ENCODE peak calls at places on chromosomes 13 and 19, in four cellular contexts. One of them, this sample, is unnamed.

GRCh38 chr13:78317030-78317429 is 286.3 kb downstream of the POU4F1 start:
- DNase-seq in progenitor cell of endocrine pancreas: no peak
- DNase-seq in psoas muscle: no peak
- DNase-seq in fibroblast of villous mesenchyme: no peak
- DNase-seq in this sample: peak

GRCh38 chr13:95552539-95553270 is at the start of gene CLDN10:
- DNase-seq in progenitor cell of endocrine pancreas: peak
- DNase-seq in psoas muscle: no peak
- DNase-seq in fibroblast of villous mesenchyme: no peak
- DNase-seq in this sample: no peak

GRCh38 chr19:8334458-8335342 is 8.4 kb downstream of the KANK3 start:
- DNase-seq in progenitor cell of endocrine pancreas: peak
- DNase-seq in psoas muscle: peak
- DNase-seq in fibroblast of villous mesenchyme: peak
- DNase-seq in this sample: peak

GRCh38 chr19:19595171-19595701 is 23.3 kb downstream of the PBX4 start:
- DNase-seq in progenitor cell of endocrine pancreas: no peak
- DNase-seq in psoas muscle: no peak
- DNase-seq in fibroblast of villous mesenchyme: peak
- DNase-seq in this sample: peak

GRCh38 chr13:57633141-57633949 is 1.8 kb downstream of the PCDH17 start:
- DNase-seq in progenitor cell of endocrine pancreas: peak
- DNase-seq in psoas muscle: peak
- DNase-seq in fibroblast of villous mesenchyme: no peak
- DNase-seq in this sample: no peak

GRCh38 chr19:46979770-46980105 is 39.9 kb upstream of the NPAS1 start:
- DNase-seq in progenitor cell of endocrine pancreas: no peak
- DNase-seq in psoas muscle: peak
- DNase-seq in fibroblast of villous mesenchyme: no peak
- DNase-seq in this sample: no peak

GRCh38 chr19:34248941-34249340 is 5.4 kb upstream of the GARRE1 start:
- DNase-seq in progenitor cell of endocrine pancreas: no peak
- DNase-seq in psoas muscle: no peak
- DNase-seq in fibroblast of villous mesenchyme: no peak
- DNase-seq in this sample: no peak

GRCh38 chr13:45932172-45932571 is 80.6 kb upstream of the SIAH3 start:
- DNase-seq in progenitor cell of endocrine pancreas: no peak
- DNase-seq in psoas muscle: no peak
- DNase-seq in fibroblast of villous mesenchyme: no peak
- DNase-seq in this sample: no peak

GRCh38 chr13:91406619-91407018 is 8.2 kb downstream of the GPC5 start:
- DNase-seq in progenitor cell of endocrine pancreas: no peak
- DNase-seq in psoas muscle: no peak
- DNase-seq in fibroblast of villous mesenchyme: peak
- DNase-seq in this sample: peak

GRCh38 chr19:39940221-39940833 is 5.9 kb upstream of the FCGBP start:
- DNase-seq in progenitor cell of endocrine pancreas: no peak
- DNase-seq in psoas muscle: no peak
- DNase-seq in fibroblast of villous mesenchyme: no peak
- DNase-seq in this sample: no peak

GRCh38 chr13:47220453-47221150 is 323.7 kb upstream of the HTR2A start:
- DNase-seq in progenitor cell of endocrine pancreas: no peak
- DNase-seq in psoas muscle: no peak
- DNase-seq in fibroblast of villous mesenchyme: peak
- DNase-seq in this sample: peak

GRCh38 chr19:52689804-52690394 is 44.9 kb downstream of the ZNF611 start:
- DNase-seq in progenitor cell of endocrine pancreas: peak
- DNase-seq in psoas muscle: peak
- DNase-seq in fibroblast of villous mesenchyme: no peak
- DNase-seq in this sample: peak

GRCh38 chr13:31209172-31209818 is 9.5 kb downstream of the B3GLCT start:
- DNase-seq in progenitor cell of endocrine pancreas: no peak
- DNase-seq in psoas muscle: peak
- DNase-seq in fibroblast of villous mesenchyme: peak
- DNase-seq in this sample: peak

GRCh38 chr13:33867472-33867871 is 49.5 kb downstream of the RFC3 start:
- DNase-seq in progenitor cell of endocrine pancreas: no peak
- DNase-seq in psoas muscle: no peak
- DNase-seq in fibroblast of villous mesenchyme: no peak
- DNase-seq in this sample: no peak
- TF ChIP-seq CTCF in progenitor cell of endocrine pancreas: no peak
- TF ChIP-seq CTCF in psoas muscle: no peak
- TF ChIP-seq CTCF in fibroblast of villous mesenchyme: peak
- TF ChIP-seq CTCF in this sample: no peak

DNA sequence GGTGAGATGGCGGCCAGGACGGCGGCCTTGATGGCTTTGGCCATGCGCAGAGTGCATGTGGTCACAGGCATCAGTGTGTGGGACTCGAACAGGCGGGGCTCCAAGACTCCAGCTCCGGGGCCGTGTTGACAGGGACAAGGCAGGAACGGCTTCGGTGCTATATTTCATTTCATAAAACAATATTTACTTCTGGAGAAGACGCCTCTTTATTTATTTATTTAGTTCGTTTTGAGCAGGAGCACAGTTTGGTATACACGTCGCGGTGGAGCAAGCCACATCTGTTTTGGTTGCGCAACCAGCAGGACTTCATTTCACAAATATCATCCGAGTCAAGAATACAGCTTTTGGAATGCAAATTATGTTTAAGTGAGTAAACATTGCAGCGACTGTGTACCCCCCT is 166.7 kb upstream of the TSHZ3 start:
- DNase-seq in progenitor cell of endocrine pancreas: no peak
- DNase-seq in psoas muscle: no peak
- DNase-seq in fibroblast of villous mesenchyme: peak
- DNase-seq in this sample: no peak
- TF ChIP-seq CTCF in progenitor cell of endocrine pancreas: no peak
- TF ChIP-seq CTCF in psoas muscle: no peak
- TF ChIP-seq CTCF in fibroblast of villous mesenchyme: no peak
- TF ChIP-seq CTCF in this sample: no peak

GRCh38 chr13:90300015-90300414 is 1047.5 kb upstream of the MIR17HG start:
- DNase-seq in progenitor cell of endocrine pancreas: no peak
- DNase-seq in psoas muscle: no peak
- DNase-seq in fibroblast of villous mesenchyme: no peak
- DNase-seq in this sample: no peak
- TF ChIP-seq CTCF in progenitor cell of endocrine pancreas: no peak
- TF ChIP-seq CTCF in psoas muscle: no peak
- TF ChIP-seq CTCF in fibroblast of villous mesenchyme: no peak
- TF ChIP-seq CTCF in this sample: no peak

GRCh38 chr13:29959621-29960020 is 109.2 kb upstream of the UBL3 start:
- DNase-seq in progenitor cell of endocrine pancreas: no peak
- DNase-seq in psoas muscle: no peak
- DNase-seq in fibroblast of villous mesenchyme: no peak
- DNase-seq in this sample: no peak

GRCh38 chr13:29961036-29961685 is 110.7 kb upstream of the UBL3 start:
- DNase-seq in progenitor cell of endocrine pancreas: no peak
- DNase-seq in psoas muscle: no peak
- DNase-seq in fibroblast of villous mesenchyme: no peak
- DNase-seq in this sample: no peak

GRCh38 chr13:29969286-29969685 is 118.9 kb upstream of the UBL3 start:
- DNase-seq in progenitor cell of endocrine pancreas: no peak
- DNase-seq in psoas muscle: no peak
- DNase-seq in fibroblast of villous mesenchyme: peak
- DNase-seq in this sample: peak

GRCh38 chr13:29963086-29963485 is 112.7 kb upstream of the UBL3 start:
- DNase-seq in progenitor cell of endocrine pancreas: no peak
- DNase-seq in psoas muscle: no peak
- DNase-seq in fibroblast of villous mesenchyme: no peak
- DNase-seq in this sample: no peak

DNA sequence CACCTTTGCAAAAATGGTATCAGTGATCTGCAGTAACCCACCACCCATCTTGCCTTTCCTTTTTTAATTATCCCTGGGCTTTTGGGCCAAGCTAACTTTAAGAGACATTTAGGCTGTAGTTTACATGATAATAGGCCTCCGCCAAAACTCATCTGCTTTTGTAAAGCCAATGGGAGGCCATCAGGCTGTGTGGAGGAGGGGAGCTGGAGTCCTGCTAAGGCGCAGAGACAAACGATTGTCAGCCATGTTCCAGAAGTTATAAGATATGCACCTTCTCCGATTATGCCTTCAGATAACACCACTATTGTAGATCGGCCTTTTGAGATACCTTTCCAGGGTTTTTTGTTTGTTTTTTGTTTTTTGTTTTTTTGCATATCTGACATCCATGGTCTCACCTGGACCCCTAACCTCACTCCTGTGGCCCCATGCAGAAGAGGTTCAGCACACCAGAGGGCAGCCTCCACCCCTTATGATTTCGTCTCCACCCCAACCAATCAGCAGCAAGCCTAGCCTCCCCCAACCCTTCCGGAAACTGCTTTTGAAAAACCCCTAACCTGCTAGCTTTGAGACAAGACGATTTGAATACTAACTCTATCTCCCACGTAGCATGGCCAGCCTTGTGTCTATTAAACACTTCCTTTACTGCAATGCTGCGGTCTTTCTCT is 113.9 kb upstream of the UBL3 start:
- DNase-seq in progenitor cell of endocrine pancreas: no peak
- DNase-seq in psoas muscle: no peak
- DNase-seq in fibroblast of villous mesenchyme: no peak
- DNase-seq in this sample: no peak
- TF ChIP-seq CTCF in progenitor cell of endocrine pancreas: no peak
- TF ChIP-seq CTCF in psoas muscle: no peak
- TF ChIP-seq CTCF in fibroblast of villous mesenchyme: no peak
- TF ChIP-seq CTCF in this sample: no peak

DNA sequence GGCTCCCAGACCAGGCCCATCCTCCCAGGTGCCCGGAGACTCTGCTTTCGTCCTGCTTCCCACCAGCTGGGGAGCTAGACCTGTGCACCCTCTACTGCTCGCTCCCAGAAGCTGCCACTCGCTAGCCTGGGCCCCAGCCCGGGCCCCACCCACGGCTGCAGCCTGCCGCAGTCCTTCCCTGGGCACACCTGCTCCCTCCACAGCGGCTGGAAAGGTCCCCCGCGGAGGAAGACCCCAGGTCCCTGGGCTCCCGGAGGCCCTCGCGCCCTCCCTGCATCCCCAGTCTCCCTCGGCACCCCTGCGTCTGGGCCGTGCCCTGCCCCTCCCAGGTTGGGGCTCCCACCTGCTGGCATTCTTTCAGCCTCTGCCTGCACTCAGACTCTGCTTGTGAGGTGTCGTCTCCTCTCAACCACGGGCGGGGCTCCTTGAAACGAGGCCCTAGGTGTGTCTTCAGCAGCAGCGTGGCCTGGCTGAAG is 27.8 kb downstream of the DOT1L start:
- DNase-seq in progenitor cell of endocrine pancreas: no peak
- DNase-seq in psoas muscle: no peak
- DNase-seq in fibroblast of villous mesenchyme: no peak
- DNase-seq in this sample: no peak
- TF ChIP-seq CTCF in progenitor cell of endocrine pancreas: no peak
- TF ChIP-seq CTCF in psoas muscle: no peak
- TF ChIP-seq CTCF in fibroblast of villous mesenchyme: no peak
- TF ChIP-seq CTCF in this sample: no peak

This sample was measured in fibroblast of the aortic adventitia.